ENCODE peak calls at places on chromosomes 13 and 19, in ten cellular contexts. One of them, this sample, is unnamed.
A peak's percentile ranks its signal among the peaks of the same experiment; 100 is the strongest.

GRCh38 chr13:23984541-23984940 is 87.2 kb upstream of the C1QTNF9B start:
- DNase-seq in heart left ventricle: no peak
- DNase-seq in SW 1271: no peak
- DNase-seq in NCI-H1105: peak; percentile 73
- DNase-seq in NCI-H2081: no peak
- DNase-seq in ureter: no peak
- DNase-seq in stimulated activated CD4-positive, alpha-beta T cell treated with anti-CD3 and anti-CD28 coated beads, Interleukin-1b, Interleukin-23, amount 100 ng/mL, for 1 hour: no peak
- DNase-seq in mesothelial cell of epicardium: no peak
- DNase-seq in CD8-positive, alpha-beta memory T cell: no peak
- DNase-seq in breast epithelium: peak; percentile 83
- DNase-seq in this sample: no peak

GRCh38 chr13:31046711-31047279 is 114.3 kb downstream of the TEX26 start:
- DNase-seq in CD8-positive, alpha-beta memory T cell: no peak
- DNase-seq in stimulated activated CD4-positive, alpha-beta T cell treated with anti-CD3 and anti-CD28 coated beads, Interleukin-1b, Interleukin-23, amount 100 ng/mL, for 1 hour: no peak
- DNase-seq in mesothelial cell of epicardium: no peak
- DNase-seq in NCI-H1105: peak; percentile 74
- DNase-seq in heart left ventricle: peak; percentile 11
- DNase-seq in SW 1271: no peak
- DNase-seq in NCI-H2081: peak; percentile 65
- DNase-seq in ureter: no peak
- DNase-seq in breast epithelium: no peak
- DNase-seq in this sample: no peak

GRCh38 chr13:107373551-107373950 is 805.6 kb upstream of the ARGLU1 start:
- DNase-seq in NCI-H2081: peak; percentile 67
- DNase-seq in SW 1271: no peak
- DNase-seq in heart left ventricle: no peak
- DNase-seq in breast epithelium: no peak
- DNase-seq in mesothelial cell of epicardium: no peak
- DNase-seq in stimulated activated CD4-positive, alpha-beta T cell treated with anti-CD3 and anti-CD28 coated beads, Interleukin-1b, Interleukin-23, amount 100 ng/mL, for 1 hour: no peak
- DNase-seq in CD8-positive, alpha-beta memory T cell: no peak
- DNase-seq in NCI-H1105: peak; percentile 66
- DNase-seq in ureter: no peak
- DNase-seq in this sample: no peak

GRCh38 chr19:970695-971094 is 13.4 kb upstream of the WDR18 start:
- DNase-seq in NCI-H1105: no peak
- DNase-seq in breast epithelium: no peak
- DNase-seq in ureter: no peak
- DNase-seq in stimulated activated CD4-positive, alpha-beta T cell treated with anti-CD3 and anti-CD28 coated beads, Interleukin-1b, Interleukin-23, amount 100 ng/mL, for 1 hour: no peak
- DNase-seq in mesothelial cell of epicardium: no peak
- DNase-seq in SW 1271: no peak
- DNase-seq in heart left ventricle: no peak
- DNase-seq in NCI-H2081: no peak
- DNase-seq in CD8-positive, alpha-beta memory T cell: no peak
- DNase-seq in this sample: no peak

GRCh38 chr19:36916991-36917390 is 859 bp downstream of the ZNF568 start:
- DNase-seq in SW 1271: no peak
- DNase-seq in NCI-H1105: no peak
- DNase-seq in ureter: no peak
- DNase-seq in breast epithelium: no peak
- DNase-seq in NCI-H2081: peak; percentile 2
- DNase-seq in mesothelial cell of epicardium: no peak
- DNase-seq in stimulated activated CD4-positive, alpha-beta T cell treated with anti-CD3 and anti-CD28 coated beads, Interleukin-1b, Interleukin-23, amount 100 ng/mL, for 1 hour: no peak
- DNase-seq in heart left ventricle: no peak
- DNase-seq in CD8-positive, alpha-beta memory T cell: no peak
- DNase-seq in this sample: no peak

GRCh38 chr13:112986946-112987345 is 17.9 kb downstream of the MCF2L start:
- DNase-seq in heart left ventricle: no peak
- DNase-seq in stimulated activated CD4-positive, alpha-beta T cell treated with anti-CD3 and anti-CD28 coated beads, Interleukin-1b, Interleukin-23, amount 100 ng/mL, for 1 hour: no peak
- DNase-seq in CD8-positive, alpha-beta memory T cell: no peak
- DNase-seq in NCI-H2081: no peak
- DNase-seq in NCI-H1105: no peak
- DNase-seq in ureter: no peak
- DNase-seq in mesothelial cell of epicardium: no peak
- DNase-seq in SW 1271: no peak
- DNase-seq in breast epithelium: no peak
- DNase-seq in this sample: no peak

GRCh38 chr19:33273881-33274662 is 28.3 kb downstream of the CEBPA start:
- DNase-seq in ureter: peak; percentile 81
- DNase-seq in heart left ventricle: no peak
- DNase-seq in SW 1271: no peak
- DNase-seq in stimulated activated CD4-positive, alpha-beta T cell treated with anti-CD3 and anti-CD28 coated beads, Interleukin-1b, Interleukin-23, amount 100 ng/mL, for 1 hour: peak; percentile 27
- DNase-seq in mesothelial cell of epicardium: no peak
- DNase-seq in NCI-H1105: no peak
- DNase-seq in NCI-H2081: no peak
- DNase-seq in breast epithelium: no peak
- DNase-seq in CD8-positive, alpha-beta memory T cell: no peak
- DNase-seq in this sample: no peak

GRCh38 chr13:39335721-39336120 is 267.3 kb downstream of the LHFPL6 start:
- DNase-seq in breast epithelium: no peak
- DNase-seq in mesothelial cell of epicardium: no peak
- DNase-seq in ureter: no peak
- DNase-seq in NCI-H2081: no peak
- DNase-seq in SW 1271: no peak
- DNase-seq in stimulated activated CD4-positive, alpha-beta T cell treated with anti-CD3 and anti-CD28 coated beads, Interleukin-1b, Interleukin-23, amount 100 ng/mL, for 1 hour: no peak
- DNase-seq in CD8-positive, alpha-beta memory T cell: no peak
- DNase-seq in NCI-H1105: no peak
- DNase-seq in heart left ventricle: no peak
- DNase-seq in this sample: no peak

GRCh38 chr19:33864311-33864850 is 67.7 kb downstream of the KCTD15 start:
- DNase-seq in heart left ventricle: no peak
- DNase-seq in CD8-positive, alpha-beta memory T cell: no peak
- DNase-seq in mesothelial cell of epicardium: no peak
- DNase-seq in breast epithelium: no peak
- DNase-seq in NCI-H2081: no peak
- DNase-seq in SW 1271: no peak
- DNase-seq in NCI-H1105: no peak
- DNase-seq in ureter: peak; percentile 60
- DNase-seq in stimulated activated CD4-positive, alpha-beta T cell treated with anti-CD3 and anti-CD28 coated beads, Interleukin-1b, Interleukin-23, amount 100 ng/mL, for 1 hour: no peak
- DNase-seq in this sample: no peak

GRCh38 chr19:8575467-8575997 is 1.7 kb downstream of the MYO1F start:
- DNase-seq in mesothelial cell of epicardium: no peak
- DNase-seq in heart left ventricle: no peak
- DNase-seq in breast epithelium: no peak
- DNase-seq in ureter: no peak
- DNase-seq in NCI-H1105: no peak
- DNase-seq in NCI-H2081: no peak
- DNase-seq in stimulated activated CD4-positive, alpha-beta T cell treated with anti-CD3 and anti-CD28 coated beads, Interleukin-1b, Interleukin-23, amount 100 ng/mL, for 1 hour: no peak
- DNase-seq in CD8-positive, alpha-beta memory T cell: peak; percentile 62
- DNase-seq in SW 1271: no peak
- DNase-seq in this sample: peak; percentile 42

GRCh38 chr13:32334676-32335075 is 19.4 kb downstream of the BRCA2 start:
- DNase-seq in ureter: no peak
- DNase-seq in CD8-positive, alpha-beta memory T cell: no peak
- DNase-seq in heart left ventricle: no peak
- DNase-seq in mesothelial cell of epicardium: no peak
- DNase-seq in breast epithelium: no peak
- DNase-seq in stimulated activated CD4-positive, alpha-beta T cell treated with anti-CD3 and anti-CD28 coated beads, Interleukin-1b, Interleukin-23, amount 100 ng/mL, for 1 hour: no peak
- DNase-seq in NCI-H1105: no peak
- DNase-seq in SW 1271: no peak
- DNase-seq in NCI-H2081: no peak
- DNase-seq in this sample: no peak

GRCh38 chr19:20107301-20107700 is 29.5 kb downstream of the ZNF90 start:
- DNase-seq in NCI-H1105: no peak
- DNase-seq in CD8-positive, alpha-beta memory T cell: no peak
- DNase-seq in stimulated activated CD4-positive, alpha-beta T cell treated with anti-CD3 and anti-CD28 coated beads, Interleukin-1b, Interleukin-23, amount 100 ng/mL, for 1 hour: no peak
- DNase-seq in breast epithelium: no peak
- DNase-seq in mesothelial cell of epicardium: no peak
- DNase-seq in heart left ventricle: no peak
- DNase-seq in NCI-H2081: no peak
- DNase-seq in ureter: no peak
- DNase-seq in SW 1271: no peak
- DNase-seq in this sample: no peak

GRCh38 chr19:18496167-18496979 is 25.5 kb downstream of the ELL start:
- DNase-seq in ureter: no peak
- DNase-seq in NCI-H2081: no peak
- DNase-seq in heart left ventricle: no peak
- DNase-seq in mesothelial cell of epicardium: no peak
- DNase-seq in SW 1271: no peak
- DNase-seq in stimulated activated CD4-positive, alpha-beta T cell treated with anti-CD3 and anti-CD28 coated beads, Interleukin-1b, Interleukin-23, amount 100 ng/mL, for 1 hour: no peak
- DNase-seq in CD8-positive, alpha-beta memory T cell: peak; percentile 88
- DNase-seq in NCI-H1105: peak; percentile 8
- DNase-seq in breast epithelium: no peak
- DNase-seq in this sample: peak; percentile 71

GRCh38 chr13:44273216-44273615 is 100.4 kb upstream of the SERP2 start:
- DNase-seq in CD8-positive, alpha-beta memory T cell: no peak
- DNase-seq in ureter: no peak
- DNase-seq in NCI-H1105: no peak
- DNase-seq in SW 1271: no peak
- DNase-seq in NCI-H2081: no peak
- DNase-seq in stimulated activated CD4-positive, alpha-beta T cell treated with anti-CD3 and anti-CD28 coated beads, Interleukin-1b, Interleukin-23, amount 100 ng/mL, for 1 hour: no peak
- DNase-seq in mesothelial cell of epicardium: no peak
- DNase-seq in heart left ventricle: no peak
- DNase-seq in breast epithelium: no peak
- DNase-seq in this sample: no peak

GRCh38 chr19:21109116-21109515 is 27.1 kb downstream of the ZNF714 start:
- DNase-seq in mesothelial cell of epicardium: no peak
- DNase-seq in ureter: no peak
- DNase-seq in breast epithelium: no peak
- DNase-seq in NCI-H1105: no peak
- DNase-seq in heart left ventricle: no peak
- DNase-seq in stimulated activated CD4-positive, alpha-beta T cell treated with anti-CD3 and anti-CD28 coated beads, Interleukin-1b, Interleukin-23, amount 100 ng/mL, for 1 hour: no peak
- DNase-seq in CD8-positive, alpha-beta memory T cell: no peak
- DNase-seq in SW 1271: no peak
- DNase-seq in NCI-H2081: no peak
- DNase-seq in this sample: no peak

GRCh38 chr19:12596927-12597548 is 13.6 kb downstream of the ZNF490 start:
- DNase-seq in NCI-H2081: no peak
- DNase-seq in heart left ventricle: no peak
- DNase-seq in ureter: no peak
- DNase-seq in mesothelial cell of epicardium: no peak
- DNase-seq in NCI-H1105: no peak
- DNase-seq in stimulated activated CD4-positive, alpha-beta T cell treated with anti-CD3 and anti-CD28 coated beads, Interleukin-1b, Interleukin-23, amount 100 ng/mL, for 1 hour: no peak
- DNase-seq in CD8-positive, alpha-beta memory T cell: no peak
- DNase-seq in SW 1271: no peak
- DNase-seq in breast epithelium: no peak
- DNase-seq in this sample: no peak

GRCh38 chr19:7515471-7516226 is at the start of gene ZNF358:
- DNase-seq in NCI-H2081: peak; percentile 64
- DNase-seq in ureter: no peak
- DNase-seq in heart left ventricle: peak; percentile 81
- DNase-seq in breast epithelium: peak; percentile 53
- DNase-seq in NCI-H1105: peak; percentile 78
- DNase-seq in mesothelial cell of epicardium: no peak
- DNase-seq in CD8-positive, alpha-beta memory T cell: no peak
- DNase-seq in SW 1271: no peak
- DNase-seq in stimulated activated CD4-positive, alpha-beta T cell treated with anti-CD3 and anti-CD28 coated beads, Interleukin-1b, Interleukin-23, amount 100 ng/mL, for 1 hour: no peak
- DNase-seq in this sample: no peak

GRCh38 chr19:5246554-5247155 is 94.0 kb downstream of the PTPRS start:
- DNase-seq in stimulated activated CD4-positive, alpha-beta T cell treated with anti-CD3 and anti-CD28 coated beads, Interleukin-1b, Interleukin-23, amount 100 ng/mL, for 1 hour: no peak
- DNase-seq in NCI-H2081: no peak
- DNase-seq in ureter: no peak
- DNase-seq in mesothelial cell of epicardium: no peak
- DNase-seq in breast epithelium: no peak
- DNase-seq in heart left ventricle: no peak
- DNase-seq in CD8-positive, alpha-beta memory T cell: no peak
- DNase-seq in NCI-H1105: no peak
- DNase-seq in SW 1271: no peak
- DNase-seq in this sample: no peak

GRCh38 chr13:33571618-33572017 is 246.3 kb upstream of the RFC3 start:
- DNase-seq in NCI-H2081: no peak
- DNase-seq in SW 1271: no peak
- DNase-seq in stimulated activated CD4-positive, alpha-beta T cell treated with anti-CD3 and anti-CD28 coated beads, Interleukin-1b, Interleukin-23, amount 100 ng/mL, for 1 hour: no peak
- DNase-seq in heart left ventricle: no peak
- DNase-seq in breast epithelium: no peak
- DNase-seq in CD8-positive, alpha-beta memory T cell: no peak
- DNase-seq in NCI-H1105: no peak
- DNase-seq in mesothelial cell of epicardium: no peak
- DNase-seq in ureter: no peak
- DNase-seq in this sample: no peak

GRCh38 chr19:55696301-55697068 is 21.5 kb downstream of the EPN1 start:
- DNase-seq in ureter: no peak
- DNase-seq in mesothelial cell of epicardium: no peak
- DNase-seq in breast epithelium: no peak
- DNase-seq in NCI-H1105: no peak
- DNase-seq in SW 1271: no peak
- DNase-seq in heart left ventricle: no peak
- DNase-seq in NCI-H2081: no peak
- DNase-seq in CD8-positive, alpha-beta memory T cell: no peak
- DNase-seq in stimulated activated CD4-positive, alpha-beta T cell treated with anti-CD3 and anti-CD28 coated beads, Interleukin-1b, Interleukin-23, amount 100 ng/mL, for 1 hour: no peak
- DNase-seq in this sample: no peak

GRCh38 chr19:44758596-44758995 is 10.1 kb downstream of the BCL3 start:
- DNase-seq in NCI-H2081: no peak
- DNase-seq in ureter: no peak
- DNase-seq in CD8-positive, alpha-beta memory T cell: no peak
- DNase-seq in stimulated activated CD4-positive, alpha-beta T cell treated with anti-CD3 and anti-CD28 coated beads, Interleukin-1b, Interleukin-23, amount 100 ng/mL, for 1 hour: no peak
- DNase-seq in mesothelial cell of epicardium: no peak
- DNase-seq in heart left ventricle: no peak
- DNase-seq in breast epithelium: no peak
- DNase-seq in NCI-H1105: no peak
- DNase-seq in SW 1271: no peak
- DNase-seq in this sample: no peak

GRCh38 chr19:29489182-29489951 is 36.4 kb upstream of the VSTM2B start:
- DNase-seq in CD8-positive, alpha-beta memory T cell: no peak
- DNase-seq in SW 1271: no peak
- DNase-seq in breast epithelium: no peak
- DNase-seq in ureter: no peak
- DNase-seq in stimulated activated CD4-positive, alpha-beta T cell treated with anti-CD3 and anti-CD28 coated beads, Interleukin-1b, Interleukin-23, amount 100 ng/mL, for 1 hour: no peak
- DNase-seq in mesothelial cell of epicardium: no peak
- DNase-seq in NCI-H1105: no peak
- DNase-seq in heart left ventricle: no peak
- DNase-seq in NCI-H2081: no peak
- DNase-seq in this sample: no peak

GRCh38 chr19:56577719-56578602 is 10.7 kb downstream of the ZNF470 start:
- DNase-seq in NCI-H2081: no peak
- DNase-seq in SW 1271: no peak
- DNase-seq in ureter: no peak
- DNase-seq in heart left ventricle: no peak
- DNase-seq in mesothelial cell of epicardium: no peak
- DNase-seq in stimulated activated CD4-positive, alpha-beta T cell treated with anti-CD3 and anti-CD28 coated beads, Interleukin-1b, Interleukin-23, amount 100 ng/mL, for 1 hour: no peak
- DNase-seq in NCI-H1105: no peak
- DNase-seq in CD8-positive, alpha-beta memory T cell: no peak
- DNase-seq in breast epithelium: no peak
- DNase-seq in this sample: no peak

GRCh38 chr19:8665468-8666213 is 33.0 kb downstream of the ACTL9 start:
- DNase-seq in breast epithelium: no peak
- DNase-seq in ureter: no peak
- DNase-seq in NCI-H2081: no peak
- DNase-seq in stimulated activated CD4-positive, alpha-beta T cell treated with anti-CD3 and anti-CD28 coated beads, Interleukin-1b, Interleukin-23, amount 100 ng/mL, for 1 hour: no peak
- DNase-seq in SW 1271: no peak
- DNase-seq in CD8-positive, alpha-beta memory T cell: peak; percentile 41
- DNase-seq in mesothelial cell of epicardium: no peak
- DNase-seq in NCI-H1105: no peak
- DNase-seq in heart left ventricle: no peak
- DNase-seq in this sample: no peak

GRCh38 chr13:24740014-24740890 is 23.7 kb upstream of the RNF17 start:
- DNase-seq in stimulated activated CD4-positive, alpha-beta T cell treated with anti-CD3 and anti-CD28 coated beads, Interleukin-1b, Interleukin-23, amount 100 ng/mL, for 1 hour: no peak
- DNase-seq in SW 1271: no peak
- DNase-seq in NCI-H1105: no peak
- DNase-seq in heart left ventricle: no peak
- DNase-seq in breast epithelium: no peak
- DNase-seq in NCI-H2081: no peak
- DNase-seq in mesothelial cell of epicardium: no peak
- DNase-seq in CD8-positive, alpha-beta memory T cell: no peak
- DNase-seq in ureter: no peak
- DNase-seq in this sample: no peak

GRCh38 chr19:13057147-13057572 is 45.5 kb downstream of the LYL1 start:
- DNase-seq in heart left ventricle: peak; percentile 22
- DNase-seq in breast epithelium: no peak
- DNase-seq in NCI-H1105: peak; percentile 82
- DNase-seq in NCI-H2081: peak; percentile 67
- DNase-seq in stimulated activated CD4-positive, alpha-beta T cell treated with anti-CD3 and anti-CD28 coated beads, Interleukin-1b, Interleukin-23, amount 100 ng/mL, for 1 hour: no peak
- DNase-seq in mesothelial cell of epicardium: no peak
- DNase-seq in SW 1271: no peak
- DNase-seq in CD8-positive, alpha-beta memory T cell: no peak
- DNase-seq in ureter: no peak
- DNase-seq in this sample: no peak

GRCh38 chr13:93690139-93690538 is 463.5 kb downstream of the GPC6 start:
- DNase-seq in stimulated activated CD4-positive, alpha-beta T cell treated with anti-CD3 and anti-CD28 coated beads, Interleukin-1b, Interleukin-23, amount 100 ng/mL, for 1 hour: no peak
- DNase-seq in CD8-positive, alpha-beta memory T cell: no peak
- DNase-seq in NCI-H1105: no peak
- DNase-seq in ureter: no peak
- DNase-seq in NCI-H2081: no peak
- DNase-seq in heart left ventricle: no peak
- DNase-seq in breast epithelium: no peak
- DNase-seq in mesothelial cell of epicardium: no peak
- DNase-seq in SW 1271: no peak
- DNase-seq in this sample: no peak

GRCh38 chr13:99353836-99354235 is 46.6 kb upstream of the GPR183 start:
- DNase-seq in NCI-H1105: no peak
- DNase-seq in ureter: no peak
- DNase-seq in mesothelial cell of epicardium: no peak
- DNase-seq in CD8-positive, alpha-beta memory T cell: no peak
- DNase-seq in NCI-H2081: no peak
- DNase-seq in stimulated activated CD4-positive, alpha-beta T cell treated with anti-CD3 and anti-CD28 coated beads, Interleukin-1b, Interleukin-23, amount 100 ng/mL, for 1 hour: no peak
- DNase-seq in heart left ventricle: no peak
- DNase-seq in SW 1271: no peak
- DNase-seq in breast epithelium: no peak
- DNase-seq in this sample: no peak